ENCODE peak calls at places on chromosomes 16 and 17, in five cellular contexts. M is HFFc6, B is cardiac muscle cell, S is HCT116, Z is neural progenitor cell. N is an unnamed sample.
A peak's percentile ranks its signal among the peaks of the same experiment; 100 is the strongest.

GRCh38 chr17:66431910-66432309 is 129.5 kb downstream of the PRKCA start:
- DNase-seq in B (peak; percentile 88), M (peak; percentile 88), Z (no peak), S (no peak), N (no peak)

GRCh38 chr16:30445408-30446202 is at the start of gene SEPHS2:
- DNase-seq in S (peak; percentile 96), Z (peak; percentile 94), B (peak; percentile 99), M (peak; percentile 97), N (peak; percentile 93)

GRCh38 chr17:73549841-73550430 is 94.3 kb downstream of the SDK2 start:
- DNase-seq in B (no peak), Z (no peak), M (no peak), S (no peak), N (no peak)

GRCh38 chr17:28944862-28945741 is 6.2 kb downstream of the PHF12 start:
- DNase-seq in S (no peak), B (peak; percentile 27), Z (no peak), M (peak; percentile 67), N (no peak)

GRCh38 chr17:2034157-2034556 is 4.2 kb downstream of the DPH1 start:
- DNase-seq in M (peak; percentile 72), B (peak; percentile 69), Z (no peak), S (no peak), N (no peak)

GRCh38 chr16:3459401-3460090 is 16.1 kb downstream of the NAA60 start:
- DNase-seq in S (no peak), Z (peak; percentile 44), B (no peak), M (peak; percentile 65), N (no peak)

GRCh38 chr17:55717898-55718735 is 4.5 kb downstream of the TMEM100 start:
- DNase-seq in Z (peak; percentile 85), S (peak; percentile 65), B (peak; percentile 83), M (peak; percentile 52), N (peak; percentile 83)

GRCh38 chr17:80453126-80453979 is 23.1 kb downstream of the NPTX1 start:
- DNase-seq in S (no peak), Z (no peak), B (no peak), M (no peak), N (no peak)

GRCh38 chr16:14301150-14302030 is 230.3 kb downstream of the MRTFB start:
- DNase-seq in M (no peak), B (peak; percentile 36), S (no peak), Z (peak; percentile 42), N (peak; percentile 37)

GRCh38 chr17:48544356-48545021 is 420 bp downstream of the HOXB2 start:
- DNase-seq in Z (peak; percentile 72), B (peak; percentile 89), S (no peak), M (no peak), N (peak; percentile 80)

GRCh38 chr17:67520282-67520906 is 143.3 kb downstream of the PITPNC1 start:
- DNase-seq in M (no peak), B (peak; percentile 60), Z (no peak), S (no peak), N (peak; percentile 28)

GRCh38 chr17:46178550-46179198 is 14.6 kb downstream of the KANSL1 start:
- DNase-seq in Z (no peak), B (peak; percentile 56), S (no peak), M (no peak), N (no peak)

GRCh38 chr17:74433421-74434121 is 1.7 kb downstream of the GPRC5C start:
- DNase-seq in B (peak; percentile 51), M (no peak), Z (peak; percentile 51), S (no peak), N (peak; percentile 60)

GRCh38 chr16:55900616-55901393 is 25.6 kb upstream of the CES5A start:
- DNase-seq in S (no peak), M (no peak), Z (no peak), B (no peak), N (no peak)

DNA sequence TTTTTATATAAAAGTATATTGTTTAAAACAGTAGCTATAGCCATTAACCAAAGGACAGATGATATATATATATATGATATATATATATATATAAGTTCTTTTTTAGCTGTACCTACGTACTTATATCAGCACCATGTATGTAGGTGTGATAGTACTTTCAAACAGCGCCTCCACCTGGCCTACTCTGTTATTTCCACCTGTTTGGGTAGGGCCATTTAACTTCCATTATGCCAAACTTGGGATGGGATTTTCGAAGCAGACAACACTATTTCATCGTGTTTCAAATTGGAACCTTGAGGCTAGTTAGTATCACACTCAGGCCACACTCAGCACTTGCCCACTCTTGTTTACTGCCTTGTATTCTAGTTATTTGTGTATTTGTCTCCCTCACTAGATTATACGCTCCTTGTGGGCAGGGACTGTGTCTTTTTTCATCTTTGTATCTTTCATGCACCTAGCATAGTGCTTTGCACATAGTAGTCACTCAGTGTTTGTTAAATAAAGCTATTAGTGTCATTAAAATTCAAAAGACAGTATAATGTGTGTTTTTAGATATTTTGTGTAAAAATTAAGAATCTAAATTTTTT is 11.8 kb upstream of the CLTC start:
- DNase-seq in Z (peak; percentile 14), S (no peak), M (no peak), B (no peak), N (peak; percentile 13)
- TF ChIP-seq CTCF in Z (peak; percentile 49), S (no peak), M (peak; percentile 72), B (peak; percentile 30), N (no peak)

GRCh38 chr16:85750021-85750826 is 672 bp downstream of the C16orf74 start:
- DNase-seq in Z (peak; percentile 59), B (peak; percentile 70), M (peak; percentile 37), S (no peak), N (peak; percentile 48)
- TF ChIP-seq CTCF in Z (no peak), B (peak; percentile 20), M (peak; percentile 29), S (no peak), N (no peak)

GRCh38 chr16:71647391-71647790 is 21.4 kb downstream of the MARVELD3 start:
- DNase-seq in S (no peak), M (no peak), B (no peak), Z (no peak), N (no peak)

GRCh38 chr16:71648162-71648561 is 22.2 kb downstream of the MARVELD3 start:
- DNase-seq in B (no peak), S (no peak), Z (no peak), M (no peak), N (no peak)

GRCh38 chr16:71648921-71649320 is 22.9 kb downstream of the MARVELD3 start:
- DNase-seq in S (no peak), M (no peak), Z (peak; percentile 33), B (peak; percentile 8), N (no peak)

GRCh38 chr16:71645450-71645849 is 19.5 kb downstream of the MARVELD3 start:
- DNase-seq in S (no peak), B (peak; percentile 68), M (peak; percentile 13), Z (peak; percentile 51), N (no peak)
- TF ChIP-seq CTCF in S (peak; percentile 68), B (peak; percentile 70), M (peak; percentile 62), Z (peak; percentile 63), N (peak; percentile 34)

GRCh38 chr16:89999831-90000574 is 19.3 kb downstream of the DBNDD1 start:
- DNase-seq in Z (no peak), B (no peak), S (no peak), M (no peak), N (no peak)
- TF ChIP-seq CTCF in Z (peak; percentile 11), B (no peak), S (no peak), M (peak; percentile 32), N (no peak)

GRCh38 chr16:78732693-78733092 is 633.2 kb downstream of the WWOX start:
- DNase-seq in Z (no peak), B (no peak), S (no peak), M (no peak), N (no peak)

GRCh38 chr16:78731785-78732184 is 632.3 kb downstream of the WWOX start:
- DNase-seq in Z (no peak), M (no peak), B (no peak), S (no peak), N (no peak)

GRCh38 chr16:78729687-78730086 is 630.2 kb downstream of the WWOX start:
- DNase-seq in M (no peak), B (no peak), S (no peak), Z (no peak), N (no peak)

DNA sequence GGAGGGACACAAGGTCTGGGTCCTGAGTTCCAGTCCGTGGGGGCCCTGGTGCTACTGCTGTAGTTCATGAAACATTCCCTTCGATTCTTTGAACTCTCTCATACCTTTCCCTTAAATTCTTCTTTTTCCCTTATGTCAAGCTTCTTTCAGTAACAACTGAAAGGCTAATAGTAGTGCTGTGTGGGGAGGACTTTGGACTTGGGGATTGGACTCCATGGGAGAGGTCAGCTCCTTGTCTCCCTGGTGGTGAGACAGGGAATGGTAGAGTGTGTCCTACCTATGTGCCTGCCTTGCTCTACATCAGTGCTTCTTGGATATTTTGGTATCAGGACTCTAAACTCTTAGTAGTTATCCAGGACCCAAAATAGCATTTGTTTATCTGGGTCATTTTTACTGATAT is 628.1 kb downstream of the WWOX start:
- DNase-seq in M (no peak), S (no peak), B (no peak), Z (no peak), N (no peak)
- TF ChIP-seq CTCF in M (no peak), S (no peak), B (no peak), Z (peak; percentile 22), N (no peak)

GRCh38 chr17:7502987-7503386 is 18.8 kb downstream of the POLR2A start:
- DNase-seq in B (no peak), Z (peak; percentile 48), S (no peak), M (no peak), N (no peak)
- TF ChIP-seq CTCF in B (peak; percentile 25), Z (peak; percentile 49), S (peak; percentile 19), M (peak; percentile 41), N (no peak)

GRCh38 chr16:15482068-15482747 is 47.8 kb downstream of the BMERB1 start:
- DNase-seq in Z (no peak), S (peak; percentile 99), M (peak; percentile 96), B (peak; percentile 89), N (no peak)
- TF ChIP-seq CTCF in Z (no peak), S (no peak), M (peak; percentile 58), B (peak; percentile 18), N (no peak)

DNA sequence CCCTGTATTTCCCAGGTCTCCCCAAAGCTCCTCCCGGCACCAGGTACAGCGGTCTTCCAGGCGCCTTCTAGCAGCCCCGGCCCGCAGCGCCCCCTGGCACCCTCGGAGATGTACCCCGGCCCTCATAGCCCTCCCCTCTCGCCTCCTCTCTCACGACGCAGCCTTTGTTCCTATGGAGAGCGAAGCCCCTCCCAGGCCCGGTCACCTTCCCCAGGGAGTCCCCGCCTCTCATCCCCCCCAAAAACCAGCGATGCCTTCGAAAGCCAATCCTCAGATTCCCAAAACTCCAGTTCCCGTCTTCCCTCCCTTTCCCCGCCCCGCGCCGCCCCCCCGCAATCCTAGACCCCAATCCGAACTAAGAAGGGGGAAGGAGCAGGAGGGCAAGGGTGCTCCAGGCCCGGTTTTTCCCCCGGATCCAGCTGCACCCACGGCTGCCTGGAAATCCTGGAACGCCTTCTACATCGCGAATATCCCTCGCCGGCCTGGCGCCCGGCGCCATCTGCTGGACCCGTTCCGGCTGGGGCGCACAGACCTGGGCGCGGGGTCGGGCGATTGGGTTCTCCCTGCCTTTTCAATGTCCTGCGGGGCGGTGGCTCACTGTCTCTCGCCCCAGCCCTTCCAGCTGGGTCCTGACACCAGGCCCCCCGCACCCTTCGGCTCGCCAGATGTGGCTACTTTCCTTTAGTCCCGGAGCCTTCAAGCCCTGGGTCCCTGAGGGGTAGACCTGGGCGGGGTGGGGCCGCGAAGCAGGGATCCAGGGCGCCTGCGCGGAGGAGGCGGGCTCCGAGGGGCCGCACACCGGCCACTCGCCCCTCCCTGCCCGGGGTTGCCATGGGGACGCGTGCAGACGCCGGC is at the start of gene DNAH2:
- DNase-seq in Z (peak; percentile 98), M (peak; percentile 77), B (peak; percentile 97), S (peak; percentile 89), N (peak; percentile 98)
- TF ChIP-seq CTCF in Z (peak; percentile 44), M (peak; percentile 75), B (peak; percentile 52), S (peak; percentile 57), N (peak; percentile 36)